ENCODE peak calls at places on chromosomes 4 and X, in six cellular contexts. K is mesendoderm, M is H1, X is IMR-90, V is H9, S is mesenchymal stem cell. U is an unnamed sample.
A peak's percentile ranks its signal among the peaks of the same experiment; 100 is the strongest.

GRCh38 chr4:43394976-43395375 is 502.5 kb downstream of the GRXCR1 start:
- DNase-seq in V (no peak), S (peak; percentile 8), X (peak; percentile 57), M (no peak), K (no peak), U (no peak)

GRCh38 chr4:148998719-148999118 is 556.5 kb upstream of the NR3C2 start:
- DNase-seq in S (peak; percentile 1), X (peak; percentile 17), V (peak; percentile 58), M (peak; percentile 9), K (peak; percentile 70), U (peak; percentile 36)

GRCh38 chrX:155962906-155963305 is 34.6 kb upstream of the IL9R start:
- DNase-seq in S (no peak), V (no peak), X (no peak), K (peak; percentile 5), M (no peak), U (peak; percentile 53)

GRCh38 chr4:56414135-56414675 is 21.2 kb downstream of the PPAT start:
- DNase-seq in V (no peak), S (peak; percentile 15), M (no peak), K (peak; percentile 28), X (peak; percentile 26), U (peak; percentile 13)

GRCh38 chrX:153708415-153708814 is 15.8 kb downstream of the BCAP31 start:
- DNase-seq in K (peak; percentile 83), V (peak; percentile 78), S (peak; percentile 86), M (no peak), X (peak; percentile 79), U (peak; percentile 88)

GRCh38 chr4:186201535-186202230 is 10.3 kb downstream of the CYP4V2 start:
- DNase-seq in V (peak; percentile 74), S (peak; percentile 17), K (peak; percentile 71), M (no peak), X (peak; percentile 40), U (peak; percentile 26)

GRCh38 chr4:152563209-152563608 is 27.3 kb upstream of the FBXW7 start:
- DNase-seq in S (no peak), K (no peak), M (no peak), X (no peak), V (no peak), U (no peak)

GRCh38 chr4:121789960-121790829 is 10.9 kb upstream of the EXOSC9 start:
- DNase-seq in V (no peak), S (no peak), X (peak; percentile 86), K (no peak), M (no peak), U (no peak)

GRCh38 chr4:76677571-76678326 is 220.2 kb downstream of the SOWAHB start:
- DNase-seq in S (no peak), M (no peak), V (no peak), K (no peak), X (no peak), U (no peak)

GRCh38 chrX:40976971-40977370 is 108.3 kb upstream of the USP9X start:
- DNase-seq in K (no peak), X (peak; percentile 41), V (no peak), S (no peak), M (no peak), U (no peak)

GRCh38 chrX:7215842-7216241 is 67.9 kb upstream of the PUDP start:
- DNase-seq in M (no peak), V (no peak), S (no peak), X (peak; percentile 13), K (peak; percentile 0), U (peak; percentile 54)

GRCh38 chr4:31548823-31549222 is 828.7 kb downstream of the PCDH7 start:
- DNase-seq in S (no peak), X (no peak), V (no peak), M (no peak), K (no peak), U (no peak)

GRCh38 chrX:112818114-112819012 is 22.3 kb downstream of the AMOT start:
- DNase-seq in X (no peak), K (peak; percentile 5), V (no peak), S (no peak), M (no peak), U (no peak)

GRCh38 chr4:22312113-22312512 is 203.8 kb downstream of the ADGRA3 start:
- DNase-seq in M (no peak), V (no peak), S (no peak), X (no peak), K (no peak), U (no peak)

GRCh38 chrX:18290200-18290599 is 64.3 kb downstream of the SCML2 start:
- DNase-seq in V (no peak), X (no peak), S (peak; percentile 3), K (peak; percentile 42), M (no peak), U (no peak)

GRCh38 chr4:20723019-20723418 is 22.8 kb downstream of the PACRGL start:
- DNase-seq in M (no peak), S (no peak), K (no peak), V (no peak), X (no peak), U (no peak)

GRCh38 chrX:75603833-75604232 is 81.0 kb upstream of the ZDHHC15 start:
- DNase-seq in V (no peak), M (no peak), S (peak; percentile 8), X (peak; percentile 28), K (peak; percentile 21), U (no peak)

GRCh38 chr4:78749972-78750727 is 26.0 kb upstream of the BMP2K start:
- DNase-seq in S (no peak), K (no peak), X (no peak), M (no peak), V (no peak), U (no peak)

GRCh38 chr4:48680848-48681568 is 99.1 kb downstream of the FRYL start:
- DNase-seq in M (no peak), K (no peak), X (no peak), V (no peak), S (no peak), U (no peak)

GRCh38 chrX:132710756-132711155 is 221.9 kb upstream of the MBNL3 start:
- DNase-seq in X (no peak), K (no peak), V (no peak), M (no peak), S (peak; percentile 28), U (no peak)

GRCh38 chrX:37765507-37765906 is 14.4 kb upstream of the CYBB start:
- DNase-seq in M (no peak), S (no peak), K (no peak), X (no peak), V (no peak), U (no peak)

GRCh38 chr4:184433258-184433892 is 41.0 kb downstream of the IRF2 start:
- DNase-seq in K (no peak), V (no peak), X (peak; percentile 13), S (no peak), M (no peak), U (peak; percentile 57)

GRCh38 chr4:26022346-26022891 is 108.4 kb downstream of the SMIM20 start:
- DNase-seq in K (no peak), X (peak; percentile 80), V (no peak), M (no peak), S (peak; percentile 73), U (no peak)

GRCh38 chr4:103008875-103009729 is 10.4 kb downstream of the SLC9B1 start:
- DNase-seq in X (peak; percentile 80), M (no peak), V (no peak), K (peak; percentile 65), S (peak; percentile 78), U (peak; percentile 86)

GRCh38 chr4:56728512-56728911 is 47.4 kb upstream of the HOPX start:
- DNase-seq in V (no peak), M (no peak), S (peak; percentile 99), K (no peak), X (peak; percentile 92), U (no peak)

GRCh38 chrX:154717824-154718223 is 33.1 kb downstream of the GAB3 start:
- DNase-seq in X (peak; percentile 59), S (peak; percentile 92), M (no peak), K (no peak), V (no peak), U (no peak)

GRCh38 chrX:48792219-48792618 is 5.8 kb downstream of the GATA1 start:
- DNase-seq in M (no peak), V (no peak), S (no peak), X (no peak), K (no peak), U (no peak)

GRCh38 chr4:6453688-6453990 is 18.8 kb downstream of the PPP2R2C start:
- DNase-seq in M (no peak), S (no peak), K (no peak), V (no peak), X (no peak), U (no peak)

DNA sequence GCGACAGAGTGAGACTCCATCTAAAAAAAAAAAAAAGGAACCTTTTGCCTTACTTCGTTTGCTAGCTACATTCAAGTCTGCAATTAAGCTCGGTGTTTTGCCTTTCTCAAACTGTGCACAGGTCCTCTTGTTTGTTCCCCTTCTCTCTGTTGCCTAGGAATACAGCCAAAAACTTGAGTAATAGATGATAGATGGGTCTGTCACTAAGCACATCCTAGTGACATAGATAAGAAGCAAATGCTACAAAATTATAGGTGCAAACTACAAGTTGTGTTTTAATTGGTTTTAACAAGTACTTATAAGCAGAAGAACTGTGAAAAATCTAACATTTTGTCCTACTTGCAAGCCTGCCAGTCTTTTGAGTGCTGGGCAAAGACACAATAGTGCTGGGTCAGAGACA is 95.2 kb downstream of the SNCA start:
- DNase-seq in V (no peak), M (no peak), K (no peak), S (no peak), X (no peak), U (no peak)
- H3K4me1 ChIP-seq in V (no peaks in the 10 kb centered on the region), M (no peaks in the 10 kb centered on the region), K (no peaks in the 10 kb centered on the region), S (no peaks in the 10 kb centered on the region), X (no peaks in the 10 kb centered on the region), U (no peaks in the 10 kb centered on the region)

GRCh38 chr4:173805884-173806283 is 275.9 kb upstream of the HAND2 start:
- DNase-seq in S (no peak), K (no peak), V (no peak), X (no peak), M (no peak), U (no peak)
- H3K4ac ChIP-seq in S (no peak overlapping the region), K (no peak overlapping the region), V (no peak overlapping the region), X (no peak overlapping the region), M (no peak overlapping the region), U (no peak overlapping the region)

DNA sequence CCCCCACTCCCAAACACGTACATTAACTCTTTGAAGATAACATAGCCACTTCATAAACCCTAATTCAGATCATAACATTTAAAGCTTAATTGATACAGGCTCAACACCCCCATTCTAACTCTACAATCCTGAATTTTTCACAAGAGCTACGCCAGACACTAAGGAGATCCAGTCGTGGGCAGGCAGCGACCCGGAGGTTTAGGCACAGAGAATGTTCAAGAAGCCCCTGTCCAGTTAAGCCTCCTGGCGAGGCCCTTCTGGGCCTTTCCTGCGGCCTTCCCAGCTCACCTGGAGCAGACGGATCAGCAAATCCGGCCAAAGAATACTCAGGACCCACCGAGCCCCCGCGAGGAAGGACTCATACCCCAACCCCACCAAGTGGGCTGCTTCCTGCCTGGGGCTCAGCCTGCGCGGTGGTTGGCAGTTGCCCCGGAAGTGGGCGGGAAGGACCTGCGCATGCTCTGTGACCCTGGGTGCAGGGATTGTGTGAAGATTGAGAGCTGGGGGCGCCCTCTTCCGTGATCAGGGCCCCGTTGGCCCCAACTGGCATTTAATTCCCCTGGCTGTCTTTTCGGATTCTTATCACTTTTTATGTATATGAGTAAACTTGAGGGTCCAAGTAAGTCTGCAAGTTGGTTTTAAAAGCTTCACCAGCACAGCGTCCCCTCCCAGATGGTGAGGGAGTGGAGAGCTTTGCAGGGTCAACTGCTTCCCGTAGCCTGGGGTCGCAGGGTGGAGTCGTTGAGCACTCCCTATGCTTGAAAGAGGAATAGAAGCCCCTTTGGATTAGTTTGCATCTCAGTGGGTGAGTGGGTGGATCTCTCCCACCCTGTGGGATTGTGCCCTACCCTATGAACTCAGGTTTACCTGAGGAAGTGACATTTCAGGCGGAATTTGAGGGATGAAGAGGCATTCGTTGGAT is at the start of gene TRIM61:
- DNase-seq in S (peak; percentile 29), X (peak; percentile 54), M (no peak), K (peak; percentile 92), V (peak; percentile 44), U (no peak)
- H4K8ac ChIP-seq in S (peak within 1 kb of the TSS; percentile 28), X (peak within 1 kb of the TSS; percentile 87), M (peak within 1 kb of the TSS; percentile 93), K (no peak within 1 kb of the TSS), V (no peak within 1 kb of the TSS), U (peak within 1 kb of the TSS; percentile 98)

GRCh38 chr4:2259541-2260267 is 2.2 kb downstream of the MXD4 start:
- DNase-seq in K (no peak), V (no peak), X (no peak), S (no peak), M (no peak), U (no peak)
- H3K4me1 ChIP-seq in K (no peaks in the 10 kb centered on the region), V (peaks cover 2% of the 10 kb centered on the region), X (peaks cover 6% of the 10 kb centered on the region), S (peaks cover 67% of the 10 kb centered on the region), M (peaks cover 9% of the 10 kb centered on the region), U (peaks cover 14% of the 10 kb centered on the region)